ENCODE peak calls at places on chromosomes 13 and 19, in four cellular contexts. One of them, this sample, is unnamed.
A peak's percentile ranks its signal among the peaks of the same experiment; 100 is the strongest.

GRCh38 chr13:50124536-50125305 is 109.5 kb downstream of the KCNRG start:
- DNase-seq in suprapubic skin: peak; percentile 98
- DNase-seq in HepG2: peak; percentile 33
- DNase-seq in SK-N-SH: peak; percentile 99
- DNase-seq in this sample: peak; percentile 98

GRCh38 chr13:48304132-48304876 is 753 bp downstream of the RB1 start:
- DNase-seq in HepG2: peak; percentile 30
- DNase-seq in SK-N-SH: peak; percentile 50
- DNase-seq in suprapubic skin: no peak
- DNase-seq in this sample: peak; percentile 46

GRCh38 chr13:20358022-20358421 is 125.9 kb upstream of the GJB6 start:
- DNase-seq in HepG2: no peak
- DNase-seq in suprapubic skin: no peak
- DNase-seq in SK-N-SH: no peak
- DNase-seq in this sample: no peak

GRCh38 chr19:918481-919156 is 1.5 kb downstream of the KISS1R start:
- DNase-seq in HepG2: no peak
- DNase-seq in SK-N-SH: no peak
- DNase-seq in suprapubic skin: no peak
- DNase-seq in this sample: no peak

GRCh38 chr19:1847684-1848398 is 442 bp downstream of the REXO1 start:
- DNase-seq in suprapubic skin: no peak
- DNase-seq in HepG2: peak; percentile 75
- DNase-seq in SK-N-SH: peak; percentile 73
- DNase-seq in this sample: no peak

GRCh38 chr19:18469245-18470107 is 31.5 kb upstream of the ISYNA1 start:
- DNase-seq in SK-N-SH: peak; percentile 82
- DNase-seq in suprapubic skin: no peak
- DNase-seq in HepG2: peak; percentile 85
- DNase-seq in this sample: peak; percentile 52

GRCh38 chr13:79194727-79195126 is 211.3 kb downstream of the RBM26 start:
- DNase-seq in SK-N-SH: no peak
- DNase-seq in HepG2: no peak
- DNase-seq in suprapubic skin: no peak
- DNase-seq in this sample: no peak

GRCh38 chr19:34459614-34460013 is 21.9 kb upstream of the WTIP start:
- DNase-seq in SK-N-SH: no peak
- DNase-seq in suprapubic skin: no peak
- DNase-seq in HepG2: no peak
- DNase-seq in this sample: no peak

GRCh38 chr13:54226866-54227265 is 1198.3 kb downstream of the OLFM4 start:
- DNase-seq in suprapubic skin: no peak
- DNase-seq in SK-N-SH: no peak
- DNase-seq in HepG2: no peak
- DNase-seq in this sample: no peak

GRCh38 chr13:31904941-31905824 is 126.4 kb upstream of the FRY start:
- DNase-seq in suprapubic skin: no peak
- DNase-seq in SK-N-SH: no peak
- DNase-seq in HepG2: no peak
- DNase-seq in this sample: no peak

GRCh38 chr13:108220042-108220441 is 1.9 kb downstream of the ABHD13 start:
- DNase-seq in suprapubic skin: no peak
- DNase-seq in SK-N-SH: no peak
- DNase-seq in HepG2: peak; percentile 9
- DNase-seq in this sample: no peak

GRCh38 chr13:46010148-46010547 is 42.4 kb downstream of the ZC3H13 start:
- DNase-seq in suprapubic skin: no peak
- DNase-seq in SK-N-SH: peak; percentile 12
- DNase-seq in HepG2: no peak
- DNase-seq in this sample: no peak

GRCh38 chr19:35446194-35446593 is 1.9 kb upstream of the FFAR2 start:
- DNase-seq in suprapubic skin: no peak
- DNase-seq in SK-N-SH: no peak
- DNase-seq in HepG2: no peak
- DNase-seq in this sample: no peak

GRCh38 chr19:12543855-12544254 is 7.4 kb downstream of the ZNF564 start:
- DNase-seq in HepG2: no peak
- DNase-seq in SK-N-SH: no peak
- DNase-seq in suprapubic skin: no peak
- DNase-seq in this sample: no peak

GRCh38 chr13:30256713-30257432 is 50.5 kb downstream of the KATNAL1 start:
- DNase-seq in suprapubic skin: no peak
- DNase-seq in SK-N-SH: no peak
- DNase-seq in HepG2: no peak
- DNase-seq in this sample: no peak

GRCh38 chr19:16524991-16525734 is 17.1 kb downstream of the CHERP start:
- DNase-seq in HepG2: no peak
- DNase-seq in suprapubic skin: no peak
- DNase-seq in SK-N-SH: no peak
- DNase-seq in this sample: no peak

GRCh38 chr13:95505265-95505664 is 47.3 kb upstream of the CLDN10 start:
- DNase-seq in suprapubic skin: no peak
- DNase-seq in HepG2: no peak
- DNase-seq in SK-N-SH: no peak
- DNase-seq in this sample: no peak

GRCh38 chr19:57587529-57587928 is 3.6 kb downstream of the ZIK1 start:
- DNase-seq in HepG2: no peak
- DNase-seq in suprapubic skin: no peak
- DNase-seq in SK-N-SH: no peak
- DNase-seq in this sample: no peak

GRCh38 chr19:3097442-3097871 is 3.3 kb downstream of the GNA11 start:
- DNase-seq in SK-N-SH: no peak
- DNase-seq in HepG2: no peak
- DNase-seq in suprapubic skin: no peak
- DNase-seq in this sample: no peak
- H3K4me3 ChIP-seq in SK-N-SH: no peak overlapping the region
- H3K4me3 ChIP-seq in HepG2: peak overlapping the region; percentile 97
- H3K4me3 ChIP-seq in suprapubic skin: peak overlapping the region; percentile 90
- H3K4me3 ChIP-seq in this sample: peak overlapping the region; percentile 27

GRCh38 chr13:67440240-67440639 is 210.1 kb upstream of the PCDH9 start:
- DNase-seq in HepG2: no peak
- DNase-seq in suprapubic skin: no peak
- DNase-seq in SK-N-SH: no peak
- DNase-seq in this sample: no peak

GRCh38 chr13:67439365-67439764 is 209.2 kb upstream of the PCDH9 start:
- DNase-seq in HepG2: no peak
- DNase-seq in suprapubic skin: no peak
- DNase-seq in SK-N-SH: no peak
- DNase-seq in this sample: no peak

GRCh38 chr13:67438465-67438864 is 208.3 kb upstream of the PCDH9 start:
- DNase-seq in suprapubic skin: no peak
- DNase-seq in HepG2: no peak
- DNase-seq in SK-N-SH: peak; percentile 7
- DNase-seq in this sample: no peak

DNA sequence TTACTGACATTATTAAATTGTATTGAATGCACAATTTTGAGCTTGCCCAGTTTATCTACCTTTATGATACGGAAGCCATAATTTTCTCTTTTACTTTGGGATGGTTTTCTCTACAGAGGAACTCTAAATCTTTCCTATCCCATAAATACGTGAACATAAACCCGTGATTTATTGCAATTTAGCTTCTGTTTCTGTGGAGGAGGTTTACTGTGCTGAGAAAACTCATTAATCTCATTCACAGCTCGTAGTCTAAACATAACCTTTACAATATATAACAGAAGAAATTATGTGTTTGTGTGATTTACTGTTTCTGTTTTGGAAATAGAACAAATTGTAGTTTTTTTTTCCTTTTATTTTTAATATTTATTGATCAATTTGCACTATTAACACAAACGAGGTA is 207.1 kb upstream of the PCDH9 start:
- DNase-seq in SK-N-SH: no peak
- DNase-seq in suprapubic skin: no peak
- DNase-seq in HepG2: no peak
- DNase-seq in this sample: no peak
- TF ChIP-seq CTCF in SK-N-SH: no peak
- TF ChIP-seq CTCF in suprapubic skin: no peak
- TF ChIP-seq CTCF in HepG2: no peak
- TF ChIP-seq CTCF in this sample: no peak

DNA sequence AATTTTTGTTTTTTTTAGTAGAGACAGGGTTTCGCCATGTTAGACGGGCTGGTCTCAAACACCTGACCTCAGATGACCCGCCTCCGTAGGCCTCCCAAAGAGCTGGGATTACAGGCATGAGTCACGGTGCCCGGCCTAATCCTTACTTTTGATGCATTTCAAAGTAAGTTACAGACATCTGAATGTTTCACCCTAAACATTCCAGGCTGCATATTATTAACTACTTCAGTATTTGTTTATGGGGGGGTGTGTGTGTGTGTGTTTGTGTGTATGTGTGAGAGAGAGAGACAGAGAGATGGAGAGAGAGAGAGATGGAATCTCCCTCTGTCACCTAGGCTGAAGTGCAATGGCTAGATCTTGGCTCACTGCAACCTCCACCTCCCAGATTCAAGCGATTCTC is 13.1 kb downstream of the SULT2B1 start:
- DNase-seq in HepG2: peak; percentile 88
- DNase-seq in SK-N-SH: no peak
- DNase-seq in suprapubic skin: no peak
- DNase-seq in this sample: no peak
- TF ChIP-seq EP300 in HepG2: no peak
- TF ChIP-seq EP300 in SK-N-SH: no peak
- TF ChIP-seq EP300 in suprapubic skin: no peak
- TF ChIP-seq EP300 in this sample: no peak

GRCh38 chr19:50943074-50943828 is 9.6 kb downstream of the KLK5 start:
- DNase-seq in suprapubic skin: no peak
- DNase-seq in SK-N-SH: no peak
- DNase-seq in HepG2: no peak
- DNase-seq in this sample: no peak
- H3K4me3 ChIP-seq in suprapubic skin: no peak overlapping the region
- H3K4me3 ChIP-seq in SK-N-SH: no peak overlapping the region
- H3K4me3 ChIP-seq in HepG2: no peak overlapping the region
- H3K4me3 ChIP-seq in this sample: no peak overlapping the region

DNA sequence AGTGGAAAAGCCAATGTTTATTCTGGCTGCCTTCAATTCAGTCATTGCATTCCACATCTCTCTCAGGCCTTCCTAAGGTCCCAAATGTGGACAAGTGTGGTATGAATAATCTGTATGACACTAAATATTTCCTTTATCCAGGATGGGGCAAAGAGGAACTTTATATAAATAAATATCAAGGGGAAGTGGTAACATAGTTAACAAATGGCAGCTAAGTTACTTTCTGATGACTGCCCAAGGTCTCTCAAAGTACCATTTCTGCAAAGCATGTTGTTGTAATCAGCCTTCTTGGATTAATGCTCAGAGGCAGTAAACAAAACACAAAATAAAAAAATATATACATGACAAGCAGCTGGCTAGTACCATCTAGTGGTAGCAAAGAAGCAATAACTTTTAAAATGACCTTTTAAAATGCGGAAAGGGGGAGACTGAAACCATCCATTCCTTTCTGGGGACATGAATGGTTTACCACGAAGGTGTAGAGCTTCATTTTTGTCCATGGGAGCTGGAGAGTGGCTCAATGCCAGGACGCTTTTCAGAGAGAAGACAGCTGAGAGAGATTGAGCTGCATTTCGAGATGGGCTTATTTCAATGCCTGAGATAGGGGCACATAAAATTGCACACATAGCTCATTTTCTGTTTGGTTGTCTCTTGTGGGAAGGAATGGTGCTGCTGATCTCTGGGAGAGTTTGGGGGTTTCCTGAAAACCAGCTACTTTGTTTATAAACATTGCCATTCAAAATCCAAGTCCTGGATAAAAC is 259.2 kb downstream of the RFC3 start:
- DNase-seq in suprapubic skin: no peak
- DNase-seq in HepG2: peak; percentile 16
- DNase-seq in SK-N-SH: peak; percentile 35
- DNase-seq in this sample: no peak
- TF ChIP-seq CTCF in suprapubic skin: peak; percentile 31
- TF ChIP-seq CTCF in HepG2: peak; percentile 76
- TF ChIP-seq CTCF in SK-N-SH: peak; percentile 79
- TF ChIP-seq CTCF in this sample: peak; percentile 22

GRCh38 chr19:40667602-40668001 is 22.8 kb downstream of the NUMBL start:
- DNase-seq in suprapubic skin: no peak
- DNase-seq in HepG2: no peak
- DNase-seq in SK-N-SH: no peak
- DNase-seq in this sample: no peak

GRCh38 chr19:40661616-40662015 is 28.8 kb downstream of the NUMBL start:
- DNase-seq in HepG2: no peak
- DNase-seq in suprapubic skin: no peak
- DNase-seq in SK-N-SH: no peak
- DNase-seq in this sample: no peak

GRCh38 chr19:40666803-40667438 is 23.5 kb downstream of the NUMBL start:
- DNase-seq in HepG2: no peak
- DNase-seq in SK-N-SH: no peak
- DNase-seq in suprapubic skin: no peak
- DNase-seq in this sample: no peak

GRCh38 chr19:40662925-40663711 is 27.3 kb downstream of the NUMBL start:
- DNase-seq in SK-N-SH: peak; percentile 93
- DNase-seq in HepG2: peak; percentile 63
- DNase-seq in suprapubic skin: peak; percentile 94
- DNase-seq in this sample: peak; percentile 95

DNA sequence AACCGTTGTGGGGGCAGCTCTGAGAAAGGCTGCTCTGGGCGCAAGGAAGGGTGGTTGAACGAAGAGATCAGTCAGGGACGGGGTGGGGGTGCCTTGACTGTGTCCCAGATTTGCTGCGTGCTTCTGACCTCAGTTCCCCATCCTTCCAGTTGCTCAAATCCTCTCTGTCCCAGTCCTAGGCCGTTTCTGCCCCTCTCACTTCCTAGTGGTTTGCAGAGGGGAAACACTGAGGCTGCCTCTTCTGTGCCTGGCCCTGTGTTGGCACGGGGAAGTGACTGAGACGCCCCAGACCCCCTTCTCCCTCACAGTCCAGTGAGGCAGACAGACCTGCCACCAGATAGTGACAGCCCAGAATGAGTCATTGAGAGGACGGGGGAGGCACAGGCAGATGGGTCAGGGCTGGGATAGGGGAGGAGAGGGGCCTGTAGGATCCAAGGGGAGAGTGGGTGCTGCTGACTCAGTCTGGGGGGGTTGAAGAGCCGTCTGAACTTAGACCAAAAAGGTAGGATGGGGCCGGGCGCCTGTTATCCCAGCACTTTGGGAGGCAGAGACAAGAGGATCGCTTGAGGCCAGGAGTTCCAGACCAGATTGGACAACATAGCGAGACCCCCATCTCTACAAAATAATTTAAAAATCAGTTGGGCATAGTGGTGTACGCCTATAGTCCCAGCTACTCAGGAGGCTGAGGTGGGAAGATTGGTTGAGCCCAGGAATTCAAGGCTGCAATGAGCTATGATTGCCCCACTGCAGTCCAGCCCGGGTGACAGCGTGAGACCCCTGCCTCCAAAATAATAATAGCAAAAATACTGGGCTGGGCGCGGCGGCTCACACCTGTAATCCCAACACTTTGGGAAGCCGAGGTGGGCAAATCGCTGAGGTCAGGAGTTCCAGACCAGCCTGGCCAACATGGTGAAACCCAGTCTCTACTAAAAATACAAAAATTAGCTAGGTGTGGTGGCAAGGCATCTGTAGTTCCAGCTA is 26.4 kb downstream of the NUMBL start:
- DNase-seq in HepG2: no peak
- DNase-seq in SK-N-SH: peak; percentile 57
- DNase-seq in suprapubic skin: no peak
- DNase-seq in this sample: no peak
- TF ChIP-seq EP300 in HepG2: no peak
- TF ChIP-seq EP300 in SK-N-SH: no peak
- TF ChIP-seq EP300 in suprapubic skin: no peak
- TF ChIP-seq EP300 in this sample: no peak